ENCODE peak calls at places on chromosomes 13 and 19, in seven cellular contexts. One of them, this sample, is unnamed.

GRCh38 chr19:57241181-57241580 is 749 bp downstream of the ZNF805 start:
- DNase-seq in neuronal stem cell: no peak
- DNase-seq in IMR-90: peak
- DNase-seq in H9: no peak
- DNase-seq in mesendoderm: peak
- DNase-seq in H1: no peak
- DNase-seq in trophoblast cell: no peak
- DNase-seq in this sample: peak

GRCh38 chr19:45884682-45885555 is 1.0 kb downstream of the IRF2BP1 start:
- DNase-seq in neuronal stem cell: no peak
- DNase-seq in IMR-90: no peak
- DNase-seq in H9: peak
- DNase-seq in mesendoderm: peak
- DNase-seq in H1: no peak
- DNase-seq in trophoblast cell: peak
- DNase-seq in this sample: no peak

GRCh38 chr19:31529121-31529520 is 179.9 kb upstream of the TSHZ3 start:
- DNase-seq in neuronal stem cell: no peak
- DNase-seq in IMR-90: no peak
- DNase-seq in H9: no peak
- DNase-seq in mesendoderm: peak
- DNase-seq in H1: peak
- DNase-seq in trophoblast cell: peak
- DNase-seq in this sample: no peak

GRCh38 chr19:1104452-1105216 is 840 bp downstream of the GPX4 start:
- DNase-seq in neuronal stem cell: peak
- DNase-seq in IMR-90: peak
- DNase-seq in H9: peak
- DNase-seq in mesendoderm: peak
- DNase-seq in H1: peak
- DNase-seq in trophoblast cell: peak
- DNase-seq in this sample: peak

GRCh38 chr19:6802336-6803035 is 30.0 kb downstream of the VAV1 start:
- DNase-seq in neuronal stem cell: no peak
- DNase-seq in IMR-90: no peak
- DNase-seq in H9: peak
- DNase-seq in mesendoderm: peak
- DNase-seq in H1: no peak
- DNase-seq in trophoblast cell: peak
- DNase-seq in this sample: no peak

GRCh38 chr13:40102854-40103253 is 447.4 kb downstream of the COG6 start:
- DNase-seq in neuronal stem cell: no peak
- DNase-seq in IMR-90: peak
- DNase-seq in H9: no peak
- DNase-seq in mesendoderm: no peak
- DNase-seq in H1: no peak
- DNase-seq in trophoblast cell: no peak
- DNase-seq in this sample: peak

GRCh38 chr19:6639439-6639838 is 30.5 kb downstream of the TNFSF14 start:
- DNase-seq in neuronal stem cell: no peak
- DNase-seq in IMR-90: no peak
- DNase-seq in H9: no peak
- DNase-seq in mesendoderm: no peak
- DNase-seq in H1: no peak
- DNase-seq in trophoblast cell: peak
- DNase-seq in this sample: no peak

GRCh38 chr19:52739576-52739975 is 4.7 kb upstream of the ZNF611 start:
- DNase-seq in neuronal stem cell: no peak
- DNase-seq in IMR-90: no peak
- DNase-seq in H9: peak
- DNase-seq in mesendoderm: no peak
- DNase-seq in H1: no peak
- DNase-seq in trophoblast cell: no peak
- DNase-seq in this sample: no peak

GRCh38 chr13:113802090-113802531 is 43.1 kb downstream of the TMEM255B start:
- DNase-seq in neuronal stem cell: peak
- DNase-seq in IMR-90: peak
- DNase-seq in H9: peak
- DNase-seq in mesendoderm: peak
- DNase-seq in H1: peak
- DNase-seq in trophoblast cell: no peak
- DNase-seq in this sample: peak

GRCh38 chr13:40550130-40550529 is 116.3 kb downstream of the FOXO1 start:
- DNase-seq in neuronal stem cell: no peak
- DNase-seq in IMR-90: no peak
- DNase-seq in H9: no peak
- DNase-seq in mesendoderm: no peak
- DNase-seq in H1: no peak
- DNase-seq in trophoblast cell: no peak
- DNase-seq in this sample: peak

GRCh38 chr13:44048326-44048725 is 168.6 kb downstream of the LACC1 start:
- DNase-seq in neuronal stem cell: no peak
- DNase-seq in IMR-90: no peak
- DNase-seq in H9: no peak
- DNase-seq in mesendoderm: no peak
- DNase-seq in H1: no peak
- DNase-seq in trophoblast cell: no peak
- DNase-seq in this sample: no peak

GRCh38 chr19:39474139-39474620 is 6.5 kb upstream of the TIMM50 start:
- DNase-seq in neuronal stem cell: peak
- DNase-seq in IMR-90: peak
- DNase-seq in H9: peak
- DNase-seq in mesendoderm: peak
- DNase-seq in H1: peak
- DNase-seq in trophoblast cell: peak
- DNase-seq in this sample: peak

GRCh38 chr19:6378498-6378897 is 2.8 kb upstream of the PSPN start:
- DNase-seq in neuronal stem cell: no peak
- DNase-seq in IMR-90: no peak
- DNase-seq in H9: no peak
- DNase-seq in mesendoderm: no peak
- DNase-seq in H1: no peak
- DNase-seq in trophoblast cell: no peak
- DNase-seq in this sample: no peak

GRCh38 chr13:106373304-106373988 is 162.0 kb downstream of the EFNB2 start:
- DNase-seq in neuronal stem cell: no peak
- DNase-seq in IMR-90: no peak
- DNase-seq in H9: no peak
- DNase-seq in mesendoderm: no peak
- DNase-seq in H1: no peak
- DNase-seq in trophoblast cell: no peak
- DNase-seq in this sample: peak

GRCh38 chr19:45598267-45599011 is 3.6 kb downstream of the GPR4 start:
- DNase-seq in neuronal stem cell: no peak
- DNase-seq in IMR-90: no peak
- DNase-seq in H9: no peak
- DNase-seq in mesendoderm: no peak
- DNase-seq in H1: no peak
- DNase-seq in trophoblast cell: no peak
- DNase-seq in this sample: no peak

GRCh38 chr19:28869459-28869858 is 343.5 kb downstream of the UQCRFS1 start:
- DNase-seq in neuronal stem cell: no peak
- DNase-seq in IMR-90: no peak
- DNase-seq in H9: no peak
- DNase-seq in mesendoderm: no peak
- DNase-seq in H1: no peak
- DNase-seq in trophoblast cell: no peak
- DNase-seq in this sample: no peak

GRCh38 chr13:51858433-51859247 is 3.1 kb upstream of the CCDC70 start:
- DNase-seq in neuronal stem cell: no peak
- DNase-seq in IMR-90: no peak
- DNase-seq in H9: no peak
- DNase-seq in mesendoderm: no peak
- DNase-seq in H1: no peak
- DNase-seq in trophoblast cell: peak
- DNase-seq in this sample: no peak

GRCh38 chr13:30725331-30726085 is 9.8 kb upstream of the ALOX5AP start:
- DNase-seq in neuronal stem cell: no peak
- DNase-seq in IMR-90: peak
- DNase-seq in H9: no peak
- DNase-seq in mesendoderm: no peak
- DNase-seq in H1: no peak
- DNase-seq in trophoblast cell: no peak
- DNase-seq in this sample: no peak

GRCh38 chr19:30719189-30719990 is 347.2 kb downstream of the ZNF536 start:
- DNase-seq in neuronal stem cell: no peak
- DNase-seq in IMR-90: no peak
- DNase-seq in H9: peak
- DNase-seq in mesendoderm: peak
- DNase-seq in H1: peak
- DNase-seq in trophoblast cell: no peak
- DNase-seq in this sample: peak

GRCh38 chr13:93328943-93329342 is 102.3 kb downstream of the GPC6 start:
- DNase-seq in neuronal stem cell: no peak
- DNase-seq in IMR-90: peak
- DNase-seq in H9: no peak
- DNase-seq in mesendoderm: no peak
- DNase-seq in H1: no peak
- DNase-seq in trophoblast cell: no peak
- DNase-seq in this sample: peak

GRCh38 chr13:109715902-109716301 is 70.5 kb downstream of the IRS2 start:
- DNase-seq in neuronal stem cell: no peak
- DNase-seq in IMR-90: peak
- DNase-seq in H9: no peak
- DNase-seq in mesendoderm: peak
- DNase-seq in H1: no peak
- DNase-seq in trophoblast cell: peak
- DNase-seq in this sample: peak

DNA sequence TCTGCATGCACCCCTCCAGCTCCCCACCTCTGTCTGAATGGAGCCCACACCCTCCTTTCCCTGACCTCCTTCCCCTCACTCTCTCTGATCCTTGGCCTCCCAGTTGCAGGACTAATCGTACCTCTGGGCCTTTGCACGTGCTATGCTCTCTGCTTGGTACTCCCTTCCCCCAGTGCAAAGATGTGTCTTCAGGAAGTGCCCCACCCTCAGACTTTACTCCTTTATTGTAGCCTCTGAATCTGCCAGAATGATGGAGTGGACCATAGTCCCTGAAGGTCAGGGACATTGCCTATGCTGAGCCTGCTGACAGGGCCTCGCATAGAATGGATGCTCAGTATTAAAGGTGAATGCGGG is 1.3 kb upstream of the JUND start:
- DNase-seq in neuronal stem cell: no peak
- DNase-seq in IMR-90: no peak
- DNase-seq in H9: no peak
- DNase-seq in mesendoderm: peak
- DNase-seq in H1: no peak
- DNase-seq in trophoblast cell: no peak
- DNase-seq in this sample: no peak
- H3K18ac ChIP-seq in neuronal stem cell: peak
- H3K18ac ChIP-seq in IMR-90: peak
- H3K18ac ChIP-seq in H9: peak
- H3K18ac ChIP-seq in mesendoderm: peak
- H3K18ac ChIP-seq in H1: peak
- H3K18ac ChIP-seq in trophoblast cell: peak
- H3K18ac ChIP-seq in this sample: peak

GRCh38 chr13:54511356-54511755 is 1482.7 kb downstream of the OLFM4 start:
- DNase-seq in neuronal stem cell: no peak
- DNase-seq in IMR-90: no peak
- DNase-seq in H9: no peak
- DNase-seq in mesendoderm: no peak
- DNase-seq in H1: no peak
- DNase-seq in trophoblast cell: no peak
- DNase-seq in this sample: peak
- H4K8ac ChIP-seq in neuronal stem cell: no peak
- H4K8ac ChIP-seq in IMR-90: no peak
- H4K8ac ChIP-seq in H9: no peak
- H4K8ac ChIP-seq in mesendoderm: no peak
- H4K8ac ChIP-seq in H1: no peak
- H4K8ac ChIP-seq in trophoblast cell: no peak
- H4K8ac ChIP-seq in this sample: no peak

GRCh38 chr19:41839211-41839610 is 5.3 kb downstream of the LYPD4 start:
- DNase-seq in neuronal stem cell: no peak
- DNase-seq in IMR-90: no peak
- DNase-seq in H9: no peak
- DNase-seq in mesendoderm: no peak
- DNase-seq in H1: no peak
- DNase-seq in trophoblast cell: no peak
- DNase-seq in this sample: no peak

GRCh38 chr19:41843371-41843770 is 1.1 kb downstream of the LYPD4 start:
- DNase-seq in neuronal stem cell: no peak
- DNase-seq in IMR-90: no peak
- DNase-seq in H9: no peak
- DNase-seq in mesendoderm: no peak
- DNase-seq in H1: no peak
- DNase-seq in trophoblast cell: no peak
- DNase-seq in this sample: no peak

GRCh38 chr19:41837981-41838708 is 6.3 kb downstream of the LYPD4 start:
- DNase-seq in neuronal stem cell: no peak
- DNase-seq in IMR-90: no peak
- DNase-seq in H9: no peak
- DNase-seq in mesendoderm: no peak
- DNase-seq in H1: no peak
- DNase-seq in trophoblast cell: no peak
- DNase-seq in this sample: no peak
- H2BK5ac ChIP-seq in neuronal stem cell: no peak
- H2BK5ac ChIP-seq in IMR-90: no peak
- H2BK5ac ChIP-seq in H9: no peak
- H2BK5ac ChIP-seq in mesendoderm: no peak
- H2BK5ac ChIP-seq in H1: no peak
- H2BK5ac ChIP-seq in trophoblast cell: no peak
- H2BK5ac ChIP-seq in this sample: no peak

GRCh38 chr19:13353625-13354024 is 152.7 kb downstream of the CACNA1A start:
- DNase-seq in neuronal stem cell: no peak
- DNase-seq in IMR-90: no peak
- DNase-seq in H9: no peak
- DNase-seq in mesendoderm: no peak
- DNase-seq in H1: no peak
- DNase-seq in trophoblast cell: no peak
- DNase-seq in this sample: no peak

GRCh38 chr19:13350072-13350471 is 156.2 kb downstream of the CACNA1A start:
- DNase-seq in neuronal stem cell: no peak
- DNase-seq in IMR-90: no peak
- DNase-seq in H9: no peak
- DNase-seq in mesendoderm: no peak
- DNase-seq in H1: no peak
- DNase-seq in trophoblast cell: no peak
- DNase-seq in this sample: no peak

GRCh38 chr19:13347351-13347750 is 158.9 kb downstream of the CACNA1A start:
- DNase-seq in neuronal stem cell: no peak
- DNase-seq in IMR-90: no peak
- DNase-seq in H9: no peak
- DNase-seq in mesendoderm: no peak
- DNase-seq in H1: no peak
- DNase-seq in trophoblast cell: no peak
- DNase-seq in this sample: no peak

GRCh38 chr19:13355356-13355755 is 150.9 kb downstream of the CACNA1A start:
- DNase-seq in neuronal stem cell: no peak
- DNase-seq in IMR-90: no peak
- DNase-seq in H9: no peak
- DNase-seq in mesendoderm: no peak
- DNase-seq in H1: no peak
- DNase-seq in trophoblast cell: no peak
- DNase-seq in this sample: no peak

DNA sequence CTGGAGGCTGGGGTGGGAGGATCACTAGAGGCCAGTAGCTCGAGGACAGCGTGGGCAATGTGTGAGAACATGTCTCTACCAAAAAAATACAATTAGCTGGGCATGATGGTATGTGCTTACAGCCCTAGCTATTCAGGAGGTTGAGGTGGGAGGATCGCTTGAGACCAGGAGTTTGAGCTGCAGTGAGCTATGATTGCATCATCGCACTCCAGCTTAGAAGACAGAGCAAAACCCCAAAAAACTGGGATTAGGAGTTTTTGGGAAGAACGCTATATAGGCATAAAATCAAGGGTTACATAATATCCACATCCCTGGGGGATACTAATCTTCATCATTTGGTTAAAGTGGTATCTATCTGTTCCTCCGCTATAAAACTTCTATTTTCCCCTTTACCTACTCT is 155.5 kb downstream of the CACNA1A start:
- DNase-seq in neuronal stem cell: no peak
- DNase-seq in IMR-90: peak
- DNase-seq in H9: no peak
- DNase-seq in mesendoderm: no peak
- DNase-seq in H1: no peak
- DNase-seq in trophoblast cell: no peak
- DNase-seq in this sample: no peak
- H3K18ac ChIP-seq in neuronal stem cell: no peak
- H3K18ac ChIP-seq in IMR-90: no peak
- H3K18ac ChIP-seq in H9: no peak
- H3K18ac ChIP-seq in mesendoderm: no peak
- H3K18ac ChIP-seq in H1: no peak
- H3K18ac ChIP-seq in trophoblast cell: no peak
- H3K18ac ChIP-seq in this sample: no peak

This sample was measured in mesenchymal stem cell.